ENCODE peak calls at places on chromosomes 11 and 22, in seven cellular contexts. E is iris pigment epithelial cell, N is memory B cell, B is COLO829, Q is testis, T is AG04449, G is cardiac muscle cell. F is an unnamed sample.
A peak's percentile ranks its signal among the peaks of the same experiment; 100 is the strongest.

GRCh38 chr22:32313532-32313931 is 44.1 kb upstream of the RFPL3 start:
- DNase-seq in E (no peak), N (no peak), B (no peak), Q (peak; percentile 7), T (no peak), G (no peak), F (no peak)

GRCh38 chr22:41696714-41697113 is 2.6 kb upstream of the MEI1 start:
- DNase-seq in E (no peak), N (no peak), B (no peak), Q (no peak), T (no peak), G (no peak), F (no peak)

GRCh38 chr11:24760681-24761080 is 263.8 kb downstream of the LUZP2 start:
- DNase-seq in E (peak; percentile 55), N (no peak), B (no peak), Q (no peak), T (no peak), G (no peak), F (no peak)

GRCh38 chr11:75270896-75271415 is 30.4 kb downstream of the TPBGL start:
- DNase-seq in E (peak; percentile 31), N (no peak), B (no peak), Q (peak; percentile 42), T (no peak), G (no peak), F (no peak)

GRCh38 chr11:15227011-15227410 is 112.3 kb downstream of the INSC start:
- DNase-seq in E (no peak), N (no peak), B (no peak), Q (no peak), T (no peak), G (no peak), F (no peak)

GRCh38 chr11:12029738-12030363 is 21.4 kb upstream of the DKK3 start:
- DNase-seq in E (no peak), N (no peak), B (peak; percentile 92), Q (no peak), T (no peak), G (no peak), F (no peak)

GRCh38 chr11:61617515-61617914 is 36.6 kb upstream of the SYT7 start:
- DNase-seq in E (no peak), N (no peak), B (no peak), Q (no peak), T (no peak), G (no peak), F (no peak)

GRCh38 chr22:20989323-20990138 is 7.4 kb downstream of the LZTR1 start:
- DNase-seq in E (peak; percentile 44), N (no peak), B (no peak), Q (peak; percentile 41), T (no peak), G (no peak), F (no peak)

GRCh38 chr22:27197618-27198017 is 540.2 kb downstream of the MIAT start:
- DNase-seq in E (no peak), N (no peak), B (no peak), Q (no peak), T (no peak), G (no peak), F (no peak)

GRCh38 chr11:124623861-124624525 is 1.3 kb downstream of the TBRG1 start:
- DNase-seq in E (peak; percentile 39), N (no peak), B (no peak), Q (no peak), T (no peak), G (no peak), F (no peak)

GRCh38 chr11:83682645-83682973 is 396.4 kb upstream of the CCDC90B start:
- DNase-seq in E (no peak), N (no peak), B (no peak), Q (no peak), T (no peak), G (peak; percentile 34), F (no peak)

GRCh38 chr22:45125198-45125597 is 38.5 kb upstream of the NUP50 start:
- DNase-seq in E (peak; percentile 74), N (no peak), B (no peak), Q (no peak), T (peak; percentile 85), G (no peak), F (no peak)

GRCh38 chr11:76152086-76152658 is 54.1 kb downstream of the WNT11 start:
- DNase-seq in E (peak; percentile 66), N (peak; percentile 68), B (peak; percentile 80), Q (peak; percentile 93), T (no peak), G (peak; percentile 83), F (peak; percentile 61)

GRCh38 chr11:95299078-95299611 is 68.1 kb upstream of the SESN3 start:
- DNase-seq in E (peak; percentile 19), N (no peak), B (peak; percentile 28), Q (no peak), T (no peak), G (no peak), F (no peak)

GRCh38 chr22:30513462-30513861 is 8.0 kb upstream of the SEC14L4 start:
- DNase-seq in E (no peak), N (no peak), B (no peak), Q (no peak), T (no peak), G (no peak), F (no peak)

GRCh38 chr11:66080055-66080817 is 10.2 kb downstream of the PACS1 start:
- DNase-seq in E (peak; percentile 87), N (no peak), B (no peak), Q (no peak), T (peak; percentile 52), G (no peak), F (no peak)

GRCh38 chr22:31486951-31487350 is 2.7 kb downstream of the EIF4ENIF1 start:
- DNase-seq in E (no peak), N (no peak), B (no peak), Q (no peak), T (no peak), G (no peak), F (no peak)

GRCh38 chr11:122703541-122704272 is 48.2 kb downstream of the UBASH3B start:
- DNase-seq in E (no peak), N (no peak), B (no peak), Q (no peak), T (no peak), G (no peak), F (no peak)

GRCh38 chr11:130427581-130428211 is 713 bp downstream of the ADAMTS8 start:
- DNase-seq in E (no peak), N (no peak), B (no peak), Q (no peak), T (no peak), G (peak; percentile 51), F (no peak)

GRCh38 chr11:57476883-57477506 is 16.7 kb downstream of the RTN4RL2 start:
- DNase-seq in E (peak; percentile 52), N (no peak), B (no peak), Q (peak; percentile 39), T (no peak), G (peak; percentile 39), F (no peak)

F was measured in G401.